ENCODE peak calls at places on chromosomes 11 and 22, in ten cellular contexts. W is neural crest cell; G is tibial artery; Y is activated T-cell treated with anti-CD3 and anti-CD28 coated beads, Interleukin-2, amount 50 U/mL, for 48 hours; A is T47D; X is stimulated activated naive CD8-positive, alpha-beta T cell treated with anti-CD3 and anti-CD28 coated beads, Interleukin-15, Interleukin-2, amounts not matched to agents 100 U/mL and 50 U/mL, for 24 hours; K is transverse colon; S is stimulated activated CD8-positive, alpha-beta memory T cell treated with anti-CD3 and anti-CD28 coated beads, Interleukin-4, amount 100 ng/mL, for 1 hour; N is T-helper 17 cell; B is left ventricle myocardium inferior. C is an unnamed sample.

GRCh38 chr11:19451609-19452008 is 210.9 kb upstream of the E2F8 start:
- DNase-seq in K (no peak), Y (no peak), S (no peak), X (no peak), A (no peak), G (no peak), N (no peak), W (no peak), B (no peak), C (no peak)

GRCh38 chr11:123365955-123366354 is 64.1 kb upstream of the GRAMD1B start:
- DNase-seq in W (no peak), A (no peak), K (no peak), B (no peak), X (no peak), G (no peak), Y (no peak), N (no peak), S (no peak), C (no peak)

GRCh38 chr11:46865340-46865739 is 19.3 kb upstream of the CKAP5 start:
- DNase-seq in N (no peak), Y (no peak), W (no peak), K (no peak), S (no peak), X (no peak), B (no peak), G (no peak), A (no peak), C (no peak)

GRCh38 chr22:50011447-50012200 is 941 bp downstream of the IL17REL start:
- DNase-seq in S (no peak), B (peak), W (no peak), N (no peak), Y (no peak), K (no peak), X (peak), G (no peak), A (no peak), C (no peak)

GRCh38 chr11:910589-911030 is at the start of gene CHID1:
- DNase-seq in A (peak), S (peak), W (peak), K (peak), G (peak), B (peak), X (peak), Y (peak), N (peak), C (peak)

GRCh38 chr11:100709233-100709999 is 22.3 kb downstream of the ARHGAP42 start:
- DNase-seq in N (no peak), S (no peak), Y (no peak), B (no peak), X (no peak), K (no peak), W (no peak), A (no peak), G (no peak), C (no peak)

GRCh38 chr11:18064035-18064434 is 18.0 kb upstream of the TPH1 start:
- DNase-seq in A (no peak), S (no peak), X (no peak), N (no peak), Y (no peak), K (no peak), G (no peak), B (no peak), W (no peak), C (no peak)

GRCh38 chr22:28981818-28982499 is 79.7 kb downstream of the C22orf31 start:
- DNase-seq in S (no peak), X (no peak), B (no peak), Y (no peak), N (no peak), A (no peak), W (no peak), K (no peak), G (no peak), C (no peak)

GRCh38 chr22:28750471-28750881 is 8.6 kb downstream of the HSCB start:
- DNase-seq in Y (no peak), N (no peak), G (no peak), X (no peak), S (no peak), K (no peak), A (no peak), B (no peak), W (no peak), C (no peak)

GRCh38 chr11:116787786-116788486 is at the start of gene ZPR1:
- DNase-seq in W (peak), N (peak), S (peak), Y (peak), B (peak), G (peak), K (peak), A (peak), X (peak), C (peak)

GRCh38 chr11:27471588-27472397 is 797 bp downstream of the LGR4 start:
- DNase-seq in X (peak), Y (peak), S (no peak), K (peak), G (peak), B (peak), N (peak), A (no peak), W (peak), C (peak)

GRCh38 chr11:6362185-6362867 is 27.9 kb upstream of the SMPD1 start:
- DNase-seq in X (no peak), W (no peak), N (no peak), B (peak), S (no peak), K (no peak), Y (no peak), G (peak), A (no peak), C (no peak)

GRCh38 chr22:40509401-40510134 is 127.0 kb downstream of the MRTFA start:
- DNase-seq in N (no peak), B (peak), A (no peak), S (no peak), G (peak), K (peak), X (no peak), Y (no peak), W (no peak), C (no peak)

GRCh38 chr11:86377972-86378371 is 3.3 kb downstream of the CCDC81 start:
- DNase-seq in B (no peak), G (no peak), Y (no peak), K (no peak), A (no peak), W (no peak), X (no peak), S (no peak), N (no peak), C (no peak)